ENCODE peak calls at places on chromosomes 13 and 19, in five cellular contexts. U is NCI-H1417, M is Right ventricle myocardium superior, Y is endothelial cell, A is H9. R is an unnamed sample.
A peak's percentile ranks its signal among the peaks of the same experiment; 100 is the strongest.

GRCh38 chr19:11710313-11710712 is 28.4 kb downstream of the ZNF823 start:
- DNase-seq in U (no peak), M (no peak), Y (no peak), A (no peak), R (peak; percentile 28)

GRCh38 chr13:47178090-47178950 is 281.5 kb upstream of the HTR2A start:
- DNase-seq in U (no peak), M (no peak), Y (no peak), A (no peak), R (no peak)

GRCh38 chr13:113447596-113447995 is 5.7 kb downstream of the ADPRHL1 start:
- DNase-seq in U (no peak), M (no peak), Y (no peak), A (no peak), R (no peak)

GRCh38 chr19:29645911-29646310 is 19.4 kb upstream of the PLEKHF1 start:
- DNase-seq in U (no peak), M (peak; percentile 74), Y (no peak), A (no peak), R (no peak)

GRCh38 chr13:32428581-32429072 is 697 bp upstream of the N4BP2L1 start:
- DNase-seq in U (no peak), M (no peak), Y (no peak), A (no peak), R (no peak)

GRCh38 chr13:97301382-97302095 is 79.4 kb downstream of the MBNL2 start:
- DNase-seq in U (no peak), M (no peak), Y (no peak), A (no peak), R (peak; percentile 56)

GRCh38 chr13:27161980-27162379 is 9.6 kb downstream of the USP12 start:
- DNase-seq in U (no peak), M (no peak), Y (no peak), A (no peak), R (no peak)

GRCh38 chr19:56822755-56823154 is 17.8 kb downstream of the PEG3 start:
- DNase-seq in U (no peak), M (no peak), Y (no peak), A (no peak), R (no peak)

GRCh38 chr13:79548886-79549285 is 67.9 kb downstream of the NDFIP2 start:
- DNase-seq in U (peak; percentile 51), M (no peak), Y (no peak), A (no peak), R (peak; percentile 12)

GRCh38 chr13:114285166-114285808 is 3.9 kb downstream of the UPF3A start:
- DNase-seq in U (no peak), M (no peak), Y (no peak), A (no peak), R (no peak)

GRCh38 chr19:14434543-14435319 is 1.6 kb downstream of the PKN1 start:
- DNase-seq in U (no peak), M (peak; percentile 75), Y (no peak), A (no peak), R (no peak)

GRCh38 chr13:46982856-46983582 is 86.2 kb upstream of the HTR2A start:
- DNase-seq in U (no peak), M (no peak), Y (no peak), A (no peak), R (no peak)

GRCh38 chr19:16814526-16815100 is 14.6 kb upstream of the SIN3B start:
- DNase-seq in U (peak; percentile 41), M (no peak), Y (no peak), A (no peak), R (peak; percentile 19)

GRCh38 chr13:96090240-96091101 is 564 bp downstream of the HS6ST3 start:
- DNase-seq in U (peak; percentile 71), M (no peak), Y (peak; percentile 38), A (peak; percentile 40), R (no peak)

GRCh38 chr13:39159393-39159792 is 121.1 kb downstream of the NHLRC3 start:
- DNase-seq in U (peak; percentile 96), M (no peak), Y (no peak), A (no peak), R (no peak)

GRCh38 chr19:28641395-28641794 is 571.6 kb downstream of the UQCRFS1 start:
- DNase-seq in U (no peak), M (no peak), Y (no peak), A (no peak), R (no peak)

GRCh38 chr19:3366104-3366760 is at the start of gene NFIC:
- DNase-seq in U (peak; percentile 66), M (peak; percentile 88), Y (no peak), A (peak; percentile 62), R (no peak)

GRCh38 chr13:25874064-25874737 is 177.6 kb downstream of the SHISA2 start:
- DNase-seq in U (no peak), M (no peak), Y (no peak), A (no peak), R (no peak)

GRCh38 chr19:4556574-4557185 is 2.8 kb downstream of the SEMA6B start:
- DNase-seq in U (peak; percentile 24), M (no peak), Y (no peak), A (peak; percentile 92), R (no peak)

GRCh38 chr13:97432232-97432916 is 1.6 kb upstream of the RAP2A start:
- DNase-seq in U (peak; percentile 80), M (no peak), Y (no peak), A (no peak), R (no peak)

GRCh38 chr13:109989686-109990085 is 203.3 kb upstream of the IRS2 start:
- DNase-seq in U (no peak), M (no peak), Y (no peak), A (no peak), R (no peak)